ENCODE peak calls at places on chromosomes 5 and 9, in five cellular contexts. C is cardiac muscle cell, V is small intestine, A is HepG2, T is GM23338. J is an unnamed sample.

GRCh38 chr5:96995419-96995818 is 59.5 kb downstream of the LNPEP start:
- DNase-seq in C (no peak), V (no peak), A (no peak), T (no peak), J (no peak)

GRCh38 chr5:10251409-10251808 is 1.3 kb downstream of the CCT5 start:
- DNase-seq in C (no peak), V (no peak), A (peak; percentile 66), T (no peak), J (no peak)

GRCh38 chr5:124059200-124059599 is 547.2 kb downstream of the CSNK1G3 start:
- DNase-seq in C (no peak), V (no peak), A (no peak), T (no peak), J (no peak)

GRCh38 chr5:73638344-73639095 is 12.5 kb downstream of the ARHGEF28 start:
- DNase-seq in C (peak; percentile 79), V (no peak), A (no peak), T (no peak), J (no peak)

GRCh38 chr5:146369691-146370090 is 31.1 kb downstream of the POU4F3 start:
- DNase-seq in C (peak; percentile 40), V (no peak), A (no peak), T (no peak), J (peak; percentile 46)

GRCh38 chr5:1341863-1342262 is 3.0 kb downstream of the CLPTM1L start:
- DNase-seq in C (no peak), V (no peak), A (no peak), T (no peak), J (no peak)

GRCh38 chr9:115604831-115605483 is 487.0 kb upstream of the TNC start:
- DNase-seq in C (peak; percentile 82), V (no peak), A (no peak), T (no peak), J (peak; percentile 50)

GRCh38 chr5:140595538-140595937 is 30.9 kb downstream of the SLC35A4 start:
- DNase-seq in C (no peak), V (peak; percentile 50), A (peak; percentile 36), T (no peak), J (no peak)

GRCh38 chr5:149488645-149489306 is 62.5 kb downstream of the CSNK1A1 start:
- DNase-seq in C (no peak), V (no peak), A (no peak), T (no peak), J (no peak)

GRCh38 chr9:109411069-109411761 is 86.9 kb downstream of the PTPN3 start:
- DNase-seq in C (no peak), V (no peak), A (no peak), T (no peak), J (no peak)

GRCh38 chr9:91740713-91741112 is 209.3 kb downstream of the ROR2 start:
- DNase-seq in C (peak; percentile 87), V (no peak), A (no peak), T (peak; percentile 26), J (no peak)

GRCh38 chr9:20358201-20358600 is 264.1 kb downstream of the MLLT3 start:
- DNase-seq in C (peak; percentile 56), V (peak; percentile 44), A (no peak), T (no peak), J (no peak)

GRCh38 chr9:86867658-86868313 is 79.5 kb downstream of the GAS1 start:
- DNase-seq in C (peak; percentile 37), V (peak; percentile 78), A (no peak), T (peak; percentile 13), J (no peak)

GRCh38 chr5:176525677-176526076 is 11.5 kb downstream of the RNF44 start:
- DNase-seq in C (no peak), V (no peak), A (no peak), T (no peak), J (no peak)
- H3K4me1 ChIP-seq in C (no peaks in the 10 kb centered on the region), V (no peaks in the 10 kb centered on the region), A (peaks cover 13% of the 10 kb centered on the region), T (no peaks in the 10 kb centered on the region), J (peaks cover 5% of the 10 kb centered on the region)

GRCh38 chr5:60488466-60489130 is 211.4 kb downstream of the DEPDC1B start:
- DNase-seq in C (no peak), V (no peak), A (no peak), T (no peak), J (no peak)

GRCh38 chr5:60489856-60490255 is 210.1 kb downstream of the DEPDC1B start:
- DNase-seq in C (no peak), V (no peak), A (peak; percentile 31), T (no peak), J (no peak)

GRCh38 chr5:60487885-60488425 is 212.0 kb downstream of the DEPDC1B start:
- DNase-seq in C (no peak), V (peak; percentile 67), A (peak; percentile 72), T (no peak), J (no peak)

GRCh38 chr5:60489377-60489776 is 210.6 kb downstream of the DEPDC1B start:
- DNase-seq in C (no peak), V (no peak), A (no peak), T (no peak), J (no peak)

DNA sequence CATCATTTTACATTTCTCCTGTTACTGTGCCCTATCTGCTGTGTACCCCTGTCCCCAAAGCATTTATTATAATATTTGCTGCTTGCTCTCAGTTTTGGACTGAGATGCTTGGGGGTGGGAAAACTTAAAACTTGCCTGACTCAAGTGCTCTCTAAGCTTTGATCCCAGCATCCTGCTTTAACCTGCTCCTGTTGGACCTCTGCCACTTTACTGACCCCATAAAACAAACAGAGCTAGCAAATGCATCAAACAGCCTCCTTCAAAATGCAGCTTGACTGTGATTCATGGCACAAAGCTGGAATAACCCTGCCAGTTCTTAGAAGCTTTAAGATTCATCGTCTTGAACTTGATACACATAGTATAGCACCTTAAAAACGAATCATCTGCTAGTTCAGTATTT is 212.5 kb downstream of the DEPDC1B start:
- DNase-seq in C (no peak), V (no peak), A (peak; percentile 88), T (no peak), J (no peak)
- H3K27me3 ChIP-seq in C (no peaks in the 10 kb centered on the region), V (no peaks in the 10 kb centered on the region), A (no peaks in the 10 kb centered on the region), T (no peaks in the 10 kb centered on the region), J (no peaks in the 10 kb centered on the region)

DNA sequence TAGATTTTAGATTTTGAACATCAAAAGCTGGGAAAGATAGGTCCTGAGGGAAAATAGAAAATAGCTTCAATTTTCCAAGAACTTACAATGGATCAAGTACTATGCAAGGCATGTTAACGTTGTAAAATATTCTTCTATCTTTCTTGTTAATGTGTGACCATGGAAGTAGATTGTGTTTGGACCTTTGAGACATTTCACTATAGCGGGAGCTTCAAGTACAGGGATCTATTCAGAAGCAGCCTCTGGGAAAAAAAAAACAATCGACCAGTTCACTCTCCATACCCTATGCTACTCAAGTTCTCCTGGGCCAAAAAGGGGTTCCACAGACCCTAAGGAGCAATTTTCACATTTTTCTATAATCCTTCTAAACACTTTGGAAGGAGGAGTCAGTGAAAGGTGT is 54.1 kb upstream of the ATP10B start:
- DNase-seq in C (no peak), V (peak; percentile 79), A (no peak), T (no peak), J (no peak)
- H3K27ac ChIP-seq in C (no peak overlapping the region), V (no peak overlapping the region), A (no peak overlapping the region), T (no peak overlapping the region), J (no peak overlapping the region)

GRCh38 chr5:39021413-39021812 is 52.8 kb downstream of the RICTOR start:
- DNase-seq in C (no peak), V (no peak), A (no peak), T (peak; percentile 62), J (no peak)

GRCh38 chr5:39019231-39019630 is 55.0 kb downstream of the RICTOR start:
- DNase-seq in C (no peak), V (no peak), A (no peak), T (no peak), J (no peak)

GRCh38 chr5:39017504-39017903 is 56.7 kb downstream of the RICTOR start:
- DNase-seq in C (no peak), V (no peak), A (no peak), T (no peak), J (no peak)

GRCh38 chr5:39022151-39022550 is 52.0 kb downstream of the RICTOR start:
- DNase-seq in C (no peak), V (no peak), A (no peak), T (peak; percentile 56), J (no peak)

DNA sequence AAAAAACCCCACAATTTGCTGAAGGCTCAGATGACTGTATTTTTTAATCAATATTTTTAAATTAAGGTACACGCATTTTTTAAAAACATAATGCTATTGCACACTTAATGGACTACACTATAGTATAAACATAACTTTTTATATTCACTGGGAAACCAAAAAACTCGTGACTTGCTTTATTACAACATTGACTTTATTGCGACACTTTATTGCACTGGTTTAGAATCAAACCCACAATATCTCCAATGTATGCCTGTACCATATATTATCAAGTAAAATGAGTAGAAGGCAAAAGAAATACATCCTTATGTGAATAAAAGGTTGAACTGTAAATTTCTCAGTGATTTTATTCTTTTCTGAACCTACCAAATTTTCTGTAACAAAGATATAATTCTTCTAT is 53.7 kb downstream of the RICTOR start:
- DNase-seq in C (peak; percentile 30), V (no peak), A (no peak), T (no peak), J (no peak)
- H3K4me1 ChIP-seq in C (peaks cover 6% of the 10 kb centered on the region), V (no peaks in the 10 kb centered on the region), A (peaks cover 10% of the 10 kb centered on the region), T (peaks cover 53% of the 10 kb centered on the region), J (peaks cover 15% of the 10 kb centered on the region)

GRCh38 chr9:137145731-137146526 is 7.0 kb downstream of the GRIN1 start:
- DNase-seq in C (no peak), V (no peak), A (no peak), T (no peak), J (no peak)
- H3K27me3 ChIP-seq in C (peaks cover 78% of the 10 kb centered on the region), V (no peaks in the 10 kb centered on the region), A (peaks cover 69% of the 10 kb centered on the region), T (peaks cover 6% of the 10 kb centered on the region), J (peaks cover 21% of the 10 kb centered on the region)

GRCh38 chr9:98808879-98809278 is 1.4 kb downstream of the GALNT12 start:
- DNase-seq in C (no peak), V (no peak), A (no peak), T (no peak), J (no peak)

GRCh38 chr9:98807070-98807810 is at the start of gene GALNT12:
- DNase-seq in C (no peak), V (peak; percentile 79), A (no peak), T (peak; percentile 81), J (no peak)

GRCh38 chr9:98808411-98808815 is 943 bp downstream of the GALNT12 start:
- DNase-seq in C (no peak), V (peak; percentile 83), A (no peak), T (peak; percentile 53), J (no peak)

GRCh38 chr9:98806394-98807069 is 938 bp upstream of the GALNT12 start:
- DNase-seq in C (no peak), V (no peak), A (no peak), T (no peak), J (no peak)

GRCh38 chr9:98807811-98808195 is 333 bp downstream of the GALNT12 start:
- DNase-seq in C (no peak), V (peak; percentile 25), A (no peak), T (peak; percentile 55), J (no peak)
- H3K27ac ChIP-seq in C (no peak overlapping the region), V (peak overlapping the region; percentile 57), A (no peak overlapping the region), T (no peak overlapping the region), J (no peak overlapping the region)

GRCh38 chr9:129498451-129499376 is 122.2 kb downstream of the C9orf50 start:
- DNase-seq in C (no peak), V (no peak), A (no peak), T (no peak), J (no peak)

GRCh38 chr9:129500166-129500862 is 120.6 kb downstream of the C9orf50 start:
- DNase-seq in C (peak; percentile 67), V (no peak), A (no peak), T (peak; percentile 52), J (peak; percentile 58)

GRCh38 chr9:129501771-129502324 is 119.1 kb downstream of the C9orf50 start:
- DNase-seq in C (no peak), V (no peak), A (no peak), T (no peak), J (no peak)

GRCh38 chr9:129497837-129498450 is 123.0 kb downstream of the C9orf50 start:
- DNase-seq in C (no peak), V (no peak), A (no peak), T (no peak), J (no peak)

GRCh38 chr9:129500863-129501770 is 119.8 kb downstream of the C9orf50 start:
- DNase-seq in C (no peak), V (no peak), A (no peak), T (no peak), J (no peak)
- H3K4me1 ChIP-seq in C (peaks cover 30% of the 10 kb centered on the region), V (no peaks in the 10 kb centered on the region), A (peaks cover 25% of the 10 kb centered on the region), T (peaks cover 13% of the 10 kb centered on the region), J (peaks cover 46% of the 10 kb centered on the region)